ENCODE peak calls at places on chromosomes 16 and 17, in eight cellular contexts. One of them, this sample, is unnamed.

GRCh38 chr16:70349783-70350182 is 3.1 kb downstream of the DDX19A start:
- DNase-seq in testis: no peak
- DNase-seq in fibroblast of lung: no peak
- DNase-seq in CD8-positive, alpha-beta T cell: no peak
- DNase-seq in A549: no peak
- DNase-seq in effector memory CD4-positive, alpha-beta T cell: no peak
- DNase-seq in BE2C: no peak
- DNase-seq in psoas muscle: peak; percentile 3
- DNase-seq in this sample: no peak

GRCh38 chr17:74164446-74165045 is 38.9 kb upstream of the RPL38 start:
- DNase-seq in fibroblast of lung: no peak
- DNase-seq in psoas muscle: no peak
- DNase-seq in effector memory CD4-positive, alpha-beta T cell: no peak
- DNase-seq in A549: no peak
- DNase-seq in testis: no peak
- DNase-seq in CD8-positive, alpha-beta T cell: no peak
- DNase-seq in BE2C: no peak
- DNase-seq in this sample: no peak

GRCh38 chr17:29158515-29159275 is 21.5 kb downstream of the MYO18A start:
- DNase-seq in A549: no peak
- DNase-seq in psoas muscle: peak; percentile 44
- DNase-seq in CD8-positive, alpha-beta T cell: no peak
- DNase-seq in fibroblast of lung: peak; percentile 67
- DNase-seq in effector memory CD4-positive, alpha-beta T cell: no peak
- DNase-seq in BE2C: no peak
- DNase-seq in testis: no peak
- DNase-seq in this sample: peak; percentile 92

GRCh38 chr16:17470002-17470870 is 524 bp downstream of the XYLT1 start:
- DNase-seq in BE2C: no peak
- DNase-seq in A549: peak; percentile 13
- DNase-seq in psoas muscle: peak; percentile 62
- DNase-seq in CD8-positive, alpha-beta T cell: no peak
- DNase-seq in fibroblast of lung: no peak
- DNase-seq in testis: no peak
- DNase-seq in effector memory CD4-positive, alpha-beta T cell: no peak
- DNase-seq in this sample: no peak

GRCh38 chr16:48499822-48500440 is 110.0 kb downstream of the N4BP1 start:
- DNase-seq in fibroblast of lung: peak; percentile 98
- DNase-seq in testis: peak; percentile 72
- DNase-seq in BE2C: no peak
- DNase-seq in psoas muscle: no peak
- DNase-seq in effector memory CD4-positive, alpha-beta T cell: no peak
- DNase-seq in CD8-positive, alpha-beta T cell: no peak
- DNase-seq in A549: no peak
- DNase-seq in this sample: peak; percentile 97

GRCh38 chr16:50311891-50312501 is 45.6 kb downstream of the ADCY7 start:
- DNase-seq in A549: no peak
- DNase-seq in CD8-positive, alpha-beta T cell: no peak
- DNase-seq in effector memory CD4-positive, alpha-beta T cell: no peak
- DNase-seq in BE2C: no peak
- DNase-seq in psoas muscle: peak; percentile 23
- DNase-seq in testis: peak; percentile 11
- DNase-seq in fibroblast of lung: no peak
- DNase-seq in this sample: no peak

GRCh38 chr17:72421128-72422092 is 300.6 kb downstream of the SOX9 start:
- DNase-seq in BE2C: peak; percentile 49
- DNase-seq in testis: no peak
- DNase-seq in effector memory CD4-positive, alpha-beta T cell: no peak
- DNase-seq in fibroblast of lung: peak; percentile 84
- DNase-seq in A549: peak; percentile 99
- DNase-seq in psoas muscle: peak; percentile 60
- DNase-seq in CD8-positive, alpha-beta T cell: no peak
- DNase-seq in this sample: peak; percentile 88

GRCh38 chr17:81018044-81018802 is 16.7 kb upstream of the BAIAP2 start:
- DNase-seq in fibroblast of lung: peak; percentile 49
- DNase-seq in testis: no peak
- DNase-seq in CD8-positive, alpha-beta T cell: no peak
- DNase-seq in effector memory CD4-positive, alpha-beta T cell: no peak
- DNase-seq in psoas muscle: peak; percentile 50
- DNase-seq in BE2C: no peak
- DNase-seq in A549: no peak
- DNase-seq in this sample: peak; percentile 62

GRCh38 chr17:78069695-78070094 is 58.9 kb downstream of the TMC6 start:
- DNase-seq in psoas muscle: no peak
- DNase-seq in testis: no peak
- DNase-seq in A549: no peak
- DNase-seq in CD8-positive, alpha-beta T cell: no peak
- DNase-seq in BE2C: no peak
- DNase-seq in effector memory CD4-positive, alpha-beta T cell: no peak
- DNase-seq in fibroblast of lung: no peak
- DNase-seq in this sample: no peak

GRCh38 chr16:65933703-65934102 is 432.8 kb upstream of the CDH5 start:
- DNase-seq in BE2C: no peak
- DNase-seq in A549: no peak
- DNase-seq in CD8-positive, alpha-beta T cell: no peak
- DNase-seq in psoas muscle: no peak
- DNase-seq in testis: no peak
- DNase-seq in effector memory CD4-positive, alpha-beta T cell: no peak
- DNase-seq in fibroblast of lung: no peak
- DNase-seq in this sample: no peak

GRCh38 chr16:73171380-73171779 is 123.5 kb upstream of the ZFHX3 start:
- DNase-seq in effector memory CD4-positive, alpha-beta T cell: no peak
- DNase-seq in testis: no peak
- DNase-seq in fibroblast of lung: no peak
- DNase-seq in psoas muscle: no peak
- DNase-seq in BE2C: no peak
- DNase-seq in CD8-positive, alpha-beta T cell: no peak
- DNase-seq in A549: no peak
- DNase-seq in this sample: no peak

GRCh38 chr17:78241277-78242023 is 10.0 kb downstream of the TMEM235 start:
- DNase-seq in BE2C: peak; percentile 69
- DNase-seq in A549: peak; percentile 69
- DNase-seq in fibroblast of lung: peak; percentile 47
- DNase-seq in psoas muscle: no peak
- DNase-seq in CD8-positive, alpha-beta T cell: no peak
- DNase-seq in effector memory CD4-positive, alpha-beta T cell: no peak
- DNase-seq in testis: peak; percentile 76
- DNase-seq in this sample: peak; percentile 55

GRCh38 chr17:55177159-55177913 is 87.4 kb upstream of the HLF start:
- DNase-seq in CD8-positive, alpha-beta T cell: no peak
- DNase-seq in fibroblast of lung: no peak
- DNase-seq in BE2C: no peak
- DNase-seq in A549: no peak
- DNase-seq in psoas muscle: no peak
- DNase-seq in testis: no peak
- DNase-seq in effector memory CD4-positive, alpha-beta T cell: no peak
- DNase-seq in this sample: peak; percentile 5

GRCh38 chr16:14500791-14501190 is 129.3 kb downstream of the PARN start:
- DNase-seq in BE2C: no peak
- DNase-seq in psoas muscle: no peak
- DNase-seq in effector memory CD4-positive, alpha-beta T cell: no peak
- DNase-seq in testis: no peak
- DNase-seq in fibroblast of lung: peak; percentile 48
- DNase-seq in A549: no peak
- DNase-seq in CD8-positive, alpha-beta T cell: no peak
- DNase-seq in this sample: no peak
- H3K4me1 ChIP-seq in BE2C: peaks cover 19% of the 10 kb centered on the region
- H3K4me1 ChIP-seq in psoas muscle: peaks cover 95% of the 10 kb centered on the region
- H3K4me1 ChIP-seq in effector memory CD4-positive, alpha-beta T cell: no peaks in the 10 kb centered on the region
- H3K4me1 ChIP-seq in testis: peaks cover 10% of the 10 kb centered on the region
- H3K4me1 ChIP-seq in fibroblast of lung: peaks cover 19% of the 10 kb centered on the region
- H3K4me1 ChIP-seq in A549: peaks cover 99% of the 10 kb centered on the region
- H3K4me1 ChIP-seq in CD8-positive, alpha-beta T cell: no peaks in the 10 kb centered on the region
- H3K4me1 ChIP-seq in this sample: peaks cover 26% of the 10 kb centered on the region

DNA sequence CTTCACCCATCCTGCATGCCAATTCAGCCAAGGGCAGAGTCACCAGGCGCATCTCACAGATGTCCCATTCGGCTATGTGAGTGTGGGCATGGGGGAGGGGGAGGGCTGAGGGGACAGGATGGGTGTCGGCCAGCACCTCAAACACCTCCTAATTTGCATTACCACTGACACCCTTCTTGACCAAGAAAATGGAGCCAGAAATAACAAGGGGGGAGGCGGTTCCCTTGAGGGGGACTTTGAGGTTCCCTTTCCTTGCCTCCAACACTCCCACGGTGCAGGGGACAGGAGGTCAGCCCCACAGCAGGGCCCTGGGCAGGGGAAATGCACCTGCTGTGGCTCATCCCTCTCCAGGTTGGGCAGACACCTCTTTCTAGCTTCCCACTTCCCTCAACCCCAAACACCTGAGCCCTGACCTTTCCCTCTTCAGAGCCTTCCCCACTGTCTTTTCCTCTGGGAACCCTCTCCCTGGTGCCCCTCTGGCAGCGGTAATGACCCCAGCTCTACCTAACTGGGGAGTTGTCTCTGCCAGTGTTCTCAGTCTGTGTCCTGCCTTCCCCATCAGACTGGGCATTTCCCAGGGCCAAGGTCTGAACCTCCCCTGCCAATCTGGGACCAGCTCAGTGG is 18.2 kb upstream of the TBX21 start:
- DNase-seq in CD8-positive, alpha-beta T cell: no peak
- DNase-seq in testis: no peak
- DNase-seq in A549: no peak
- DNase-seq in BE2C: no peak
- DNase-seq in effector memory CD4-positive, alpha-beta T cell: no peak
- DNase-seq in psoas muscle: no peak
- DNase-seq in fibroblast of lung: no peak
- DNase-seq in this sample: no peak
- H3K4me1 ChIP-seq in CD8-positive, alpha-beta T cell: peaks cover 77% of the 10 kb centered on the region
- H3K4me1 ChIP-seq in testis: no peaks in the 10 kb centered on the region
- H3K4me1 ChIP-seq in A549: peaks cover 7% of the 10 kb centered on the region
- H3K4me1 ChIP-seq in BE2C: peaks cover 5% of the 10 kb centered on the region
- H3K4me1 ChIP-seq in effector memory CD4-positive, alpha-beta T cell: peaks cover 28% of the 10 kb centered on the region
- H3K4me1 ChIP-seq in psoas muscle: no peaks in the 10 kb centered on the region
- H3K4me1 ChIP-seq in fibroblast of lung: peaks cover 19% of the 10 kb centered on the region
- H3K4me1 ChIP-seq in this sample: no peaks in the 10 kb centered on the region

GRCh38 chr16:55700067-55700466 is 44.3 kb downstream of the SLC6A2 start:
- DNase-seq in psoas muscle: no peak
- DNase-seq in BE2C: no peak
- DNase-seq in testis: no peak
- DNase-seq in A549: no peak
- DNase-seq in CD8-positive, alpha-beta T cell: no peak
- DNase-seq in fibroblast of lung: no peak
- DNase-seq in effector memory CD4-positive, alpha-beta T cell: no peak
- DNase-seq in this sample: no peak

GRCh38 chr16:55700961-55701360 is 45.2 kb downstream of the SLC6A2 start:
- DNase-seq in A549: no peak
- DNase-seq in CD8-positive, alpha-beta T cell: no peak
- DNase-seq in fibroblast of lung: no peak
- DNase-seq in BE2C: no peak
- DNase-seq in testis: no peak
- DNase-seq in effector memory CD4-positive, alpha-beta T cell: no peak
- DNase-seq in psoas muscle: no peak
- DNase-seq in this sample: no peak

GRCh38 chr16:55698331-55698730 is 42.5 kb downstream of the SLC6A2 start:
- DNase-seq in testis: no peak
- DNase-seq in psoas muscle: no peak
- DNase-seq in CD8-positive, alpha-beta T cell: no peak
- DNase-seq in fibroblast of lung: no peak
- DNase-seq in effector memory CD4-positive, alpha-beta T cell: no peak
- DNase-seq in A549: no peak
- DNase-seq in BE2C: no peak
- DNase-seq in this sample: no peak

GRCh38 chr16:55697867-55698266 is 42.1 kb downstream of the SLC6A2 start:
- DNase-seq in effector memory CD4-positive, alpha-beta T cell: no peak
- DNase-seq in BE2C: no peak
- DNase-seq in CD8-positive, alpha-beta T cell: no peak
- DNase-seq in fibroblast of lung: no peak
- DNase-seq in A549: no peak
- DNase-seq in psoas muscle: no peak
- DNase-seq in testis: no peak
- DNase-seq in this sample: no peak

GRCh38 chr16:55699616-55700015 is 43.8 kb downstream of the SLC6A2 start:
- DNase-seq in fibroblast of lung: no peak
- DNase-seq in testis: no peak
- DNase-seq in A549: no peak
- DNase-seq in BE2C: no peak
- DNase-seq in psoas muscle: no peak
- DNase-seq in effector memory CD4-positive, alpha-beta T cell: no peak
- DNase-seq in CD8-positive, alpha-beta T cell: no peak
- DNase-seq in this sample: no peak
- H3K4me1 ChIP-seq in fibroblast of lung: no peaks in the 10 kb centered on the region
- H3K4me1 ChIP-seq in testis: no peaks in the 10 kb centered on the region
- H3K4me1 ChIP-seq in A549: no peaks in the 10 kb centered on the region
- H3K4me1 ChIP-seq in BE2C: peaks cover 39% of the 10 kb centered on the region
- H3K4me1 ChIP-seq in psoas muscle: no peaks in the 10 kb centered on the region
- H3K4me1 ChIP-seq in effector memory CD4-positive, alpha-beta T cell: no peaks in the 10 kb centered on the region
- H3K4me1 ChIP-seq in CD8-positive, alpha-beta T cell: no peaks in the 10 kb centered on the region
- H3K4me1 ChIP-seq in this sample: peaks cover 17% of the 10 kb centered on the region

GRCh38 chr17:44807093-44807816 is 22.8 kb downstream of the GJC1 start:
- DNase-seq in fibroblast of lung: no peak
- DNase-seq in psoas muscle: no peak
- DNase-seq in A549: no peak
- DNase-seq in BE2C: no peak
- DNase-seq in testis: no peak
- DNase-seq in CD8-positive, alpha-beta T cell: no peak
- DNase-seq in effector memory CD4-positive, alpha-beta T cell: no peak
- DNase-seq in this sample: no peak
- H3K4me1 ChIP-seq in fibroblast of lung: peaks cover 12% of the 10 kb centered on the region
- H3K4me1 ChIP-seq in psoas muscle: no peaks in the 10 kb centered on the region
- H3K4me1 ChIP-seq in A549: peaks cover 8% of the 10 kb centered on the region
- H3K4me1 ChIP-seq in BE2C: no peaks in the 10 kb centered on the region
- H3K4me1 ChIP-seq in testis: no peaks in the 10 kb centered on the region
- H3K4me1 ChIP-seq in CD8-positive, alpha-beta T cell: no peaks in the 10 kb centered on the region
- H3K4me1 ChIP-seq in effector memory CD4-positive, alpha-beta T cell: no peaks in the 10 kb centered on the region
- H3K4me1 ChIP-seq in this sample: peaks cover 9% of the 10 kb centered on the region

GRCh38 chr16:81604960-81605383 is 160.4 kb downstream of the CMIP start:
- DNase-seq in A549: no peak
- DNase-seq in BE2C: no peak
- DNase-seq in CD8-positive, alpha-beta T cell: no peak
- DNase-seq in fibroblast of lung: peak; percentile 50
- DNase-seq in effector memory CD4-positive, alpha-beta T cell: no peak
- DNase-seq in psoas muscle: no peak
- DNase-seq in testis: no peak
- DNase-seq in this sample: peak; percentile 54
- H3K4me1 ChIP-seq in A549: peaks cover 88% of the 10 kb centered on the region
- H3K4me1 ChIP-seq in BE2C: no peaks in the 10 kb centered on the region
- H3K4me1 ChIP-seq in CD8-positive, alpha-beta T cell: no peaks in the 10 kb centered on the region
- H3K4me1 ChIP-seq in fibroblast of lung: peaks cover 5% of the 10 kb centered on the region
- H3K4me1 ChIP-seq in effector memory CD4-positive, alpha-beta T cell: no peaks in the 10 kb centered on the region
- H3K4me1 ChIP-seq in psoas muscle: no peaks in the 10 kb centered on the region
- H3K4me1 ChIP-seq in testis: no peaks in the 10 kb centered on the region
- H3K4me1 ChIP-seq in this sample: peaks cover 6% of the 10 kb centered on the region

DNA sequence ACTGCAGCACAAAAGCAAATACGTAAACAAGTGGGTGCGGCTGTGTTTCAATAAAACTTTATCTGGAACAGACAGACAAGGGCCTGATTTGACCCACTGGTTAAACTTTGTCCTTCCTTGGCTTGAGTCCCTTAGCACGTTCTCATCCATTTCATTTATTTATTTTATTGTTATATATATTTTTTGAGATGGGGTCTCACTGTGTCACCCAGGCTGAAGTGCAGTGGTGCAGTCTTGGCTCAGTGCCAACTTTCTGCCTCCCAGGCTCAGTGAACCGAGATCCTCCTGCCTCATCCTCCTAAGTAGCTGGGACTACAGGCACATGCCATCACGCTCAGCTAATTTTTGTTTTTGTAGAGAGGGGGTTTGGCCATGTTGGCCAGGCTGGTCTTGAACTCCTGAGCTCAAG is 64.3 kb downstream of the MYH11 start:
- DNase-seq in CD8-positive, alpha-beta T cell: no peak
- DNase-seq in testis: no peak
- DNase-seq in fibroblast of lung: no peak
- DNase-seq in A549: no peak
- DNase-seq in psoas muscle: no peak
- DNase-seq in BE2C: peak; percentile 33
- DNase-seq in effector memory CD4-positive, alpha-beta T cell: no peak
- DNase-seq in this sample: no peak
- H3K4me1 ChIP-seq in CD8-positive, alpha-beta T cell: no peaks in the 10 kb centered on the region
- H3K4me1 ChIP-seq in testis: peaks cover 35% of the 10 kb centered on the region
- H3K4me1 ChIP-seq in fibroblast of lung: no peaks in the 10 kb centered on the region
- H3K4me1 ChIP-seq in A549: peaks cover 7% of the 10 kb centered on the region
- H3K4me1 ChIP-seq in psoas muscle: no peaks in the 10 kb centered on the region
- H3K4me1 ChIP-seq in BE2C: no peaks in the 10 kb centered on the region
- H3K4me1 ChIP-seq in effector memory CD4-positive, alpha-beta T cell: no peaks in the 10 kb centered on the region
- H3K4me1 ChIP-seq in this sample: no peaks in the 10 kb centered on the region

GRCh38 chr16:57527610-57528360 is 8.6 kb downstream of the CCDC102A start:
- DNase-seq in A549: no peak
- DNase-seq in fibroblast of lung: no peak
- DNase-seq in testis: no peak
- DNase-seq in effector memory CD4-positive, alpha-beta T cell: no peak
- DNase-seq in BE2C: no peak
- DNase-seq in psoas muscle: peak; percentile 11
- DNase-seq in CD8-positive, alpha-beta T cell: no peak
- DNase-seq in this sample: no peak
- H3K4me1 ChIP-seq in A549: peaks cover 32% of the 10 kb centered on the region
- H3K4me1 ChIP-seq in fibroblast of lung: peaks cover 3% of the 10 kb centered on the region
- H3K4me1 ChIP-seq in testis: peaks cover 7% of the 10 kb centered on the region
- H3K4me1 ChIP-seq in effector memory CD4-positive, alpha-beta T cell: peaks cover 27% of the 10 kb centered on the region
- H3K4me1 ChIP-seq in BE2C: peaks cover 9% of the 10 kb centered on the region
- H3K4me1 ChIP-seq in psoas muscle: no peaks in the 10 kb centered on the region
- H3K4me1 ChIP-seq in CD8-positive, alpha-beta T cell: peaks cover 37% of the 10 kb centered on the region
- H3K4me1 ChIP-seq in this sample: peaks cover 4% of the 10 kb centered on the region

This sample was measured in cardiac muscle cell.